ENCODE peak calls at places on chromosomes 2 and 18, in four cellular contexts. One of them, this sample, is unnamed.
A peak's percentile ranks its signal among the peaks of the same experiment; 100 is the strongest.

GRCh38 chr2:109124982-109125594 is 3.9 kb upstream of the SH3RF3 start:
- DNase-seq in cardiac muscle cell: no peak
- DNase-seq in activated CD8-positive, alpha-beta memory T cell treated with anti-CD3 and anti-CD28 coated beads for 4 hours: no peak
- DNase-seq in neural crest cell: no peak
- DNase-seq in this sample: no peak

GRCh38 chr18:54671291-54671881 is 80.3 kb downstream of the DYNAP start:
- DNase-seq in cardiac muscle cell: peak; percentile 59
- DNase-seq in activated CD8-positive, alpha-beta memory T cell treated with anti-CD3 and anti-CD28 coated beads for 4 hours: no peak
- DNase-seq in neural crest cell: no peak
- DNase-seq in this sample: no peak

GRCh38 chr2:9558948-9559381 is 3.3 kb upstream of the ADAM17 start:
- DNase-seq in cardiac muscle cell: peak; percentile 85
- DNase-seq in activated CD8-positive, alpha-beta memory T cell treated with anti-CD3 and anti-CD28 coated beads for 4 hours: no peak
- DNase-seq in neural crest cell: no peak
- DNase-seq in this sample: no peak

GRCh38 chr2:152583512-152584188 is 133.6 kb downstream of the PRPF40A start:
- DNase-seq in cardiac muscle cell: no peak
- DNase-seq in activated CD8-positive, alpha-beta memory T cell treated with anti-CD3 and anti-CD28 coated beads for 4 hours: no peak
- DNase-seq in neural crest cell: no peak
- DNase-seq in this sample: no peak

GRCh38 chr18:11488175-11488574 is 121.2 kb upstream of the SLC35G4 start:
- DNase-seq in cardiac muscle cell: peak; percentile 58
- DNase-seq in activated CD8-positive, alpha-beta memory T cell treated with anti-CD3 and anti-CD28 coated beads for 4 hours: no peak
- DNase-seq in neural crest cell: no peak
- DNase-seq in this sample: no peak

GRCh38 chr2:191178806-191179514 is 28.2 kb upstream of the STAT4 start:
- DNase-seq in cardiac muscle cell: peak; percentile 97
- DNase-seq in activated CD8-positive, alpha-beta memory T cell treated with anti-CD3 and anti-CD28 coated beads for 4 hours: no peak
- DNase-seq in neural crest cell: no peak
- DNase-seq in this sample: no peak

GRCh38 chr2:136057023-136057801 is 60.7 kb downstream of the CXCR4 start:
- DNase-seq in cardiac muscle cell: no peak
- DNase-seq in activated CD8-positive, alpha-beta memory T cell treated with anti-CD3 and anti-CD28 coated beads for 4 hours: no peak
- DNase-seq in neural crest cell: no peak
- DNase-seq in this sample: no peak

GRCh38 chr2:210267698-210268097 is 42.5 kb upstream of the ACADL start:
- DNase-seq in cardiac muscle cell: no peak
- DNase-seq in activated CD8-positive, alpha-beta memory T cell treated with anti-CD3 and anti-CD28 coated beads for 4 hours: no peak
- DNase-seq in neural crest cell: no peak
- DNase-seq in this sample: no peak

GRCh38 chr18:45107425-45107824 is 426.7 kb downstream of the SETBP1 start:
- DNase-seq in cardiac muscle cell: peak; percentile 76
- DNase-seq in activated CD8-positive, alpha-beta memory T cell treated with anti-CD3 and anti-CD28 coated beads for 4 hours: no peak
- DNase-seq in neural crest cell: no peak
- DNase-seq in this sample: no peak

GRCh38 chr18:72830109-72830508 is 37.7 kb downstream of the NETO1 start:
- DNase-seq in cardiac muscle cell: no peak
- DNase-seq in activated CD8-positive, alpha-beta memory T cell treated with anti-CD3 and anti-CD28 coated beads for 4 hours: no peak
- DNase-seq in neural crest cell: peak; percentile 51
- DNase-seq in this sample: no peak

GRCh38 chr2:2681085-2681484 is 350.0 kb upstream of the MYT1L start:
- DNase-seq in cardiac muscle cell: no peak
- DNase-seq in activated CD8-positive, alpha-beta memory T cell treated with anti-CD3 and anti-CD28 coated beads for 4 hours: no peak
- DNase-seq in neural crest cell: no peak
- DNase-seq in this sample: no peak

GRCh38 chr18:70121842-70122241 is 83.6 kb downstream of the RTTN start:
- DNase-seq in cardiac muscle cell: no peak
- DNase-seq in activated CD8-positive, alpha-beta memory T cell treated with anti-CD3 and anti-CD28 coated beads for 4 hours: no peak
- DNase-seq in neural crest cell: no peak
- DNase-seq in this sample: no peak

GRCh38 chr2:55012648-55013484 is 37.4 kb downstream of the RTN4 start:
- DNase-seq in cardiac muscle cell: no peak
- DNase-seq in activated CD8-positive, alpha-beta memory T cell treated with anti-CD3 and anti-CD28 coated beads for 4 hours: no peak
- DNase-seq in neural crest cell: no peak
- DNase-seq in this sample: no peak

GRCh38 chr2:8679827-8680731 is 1.8 kb upstream of the ID2 start:
- DNase-seq in cardiac muscle cell: peak; percentile 29
- DNase-seq in activated CD8-positive, alpha-beta memory T cell treated with anti-CD3 and anti-CD28 coated beads for 4 hours: no peak
- DNase-seq in neural crest cell: no peak
- DNase-seq in this sample: no peak

GRCh38 chr2:6906165-6906751 is 11.0 kb upstream of the RNF144A start:
- DNase-seq in cardiac muscle cell: no peak
- DNase-seq in activated CD8-positive, alpha-beta memory T cell treated with anti-CD3 and anti-CD28 coated beads for 4 hours: no peak
- DNase-seq in neural crest cell: no peak
- DNase-seq in this sample: no peak

GRCh38 chr2:147420517-147420916 is 424.3 kb upstream of the ACVR2A start:
- DNase-seq in cardiac muscle cell: no peak
- DNase-seq in activated CD8-positive, alpha-beta memory T cell treated with anti-CD3 and anti-CD28 coated beads for 4 hours: no peak
- DNase-seq in neural crest cell: no peak
- DNase-seq in this sample: no peak

GRCh38 chr2:119208791-119209203 is 14.8 kb upstream of the STEAP3 start:
- DNase-seq in cardiac muscle cell: no peak
- DNase-seq in activated CD8-positive, alpha-beta memory T cell treated with anti-CD3 and anti-CD28 coated beads for 4 hours: no peak
- DNase-seq in neural crest cell: no peak
- DNase-seq in this sample: no peak

GRCh38 chr2:81260320-81260719 is 955.8 kb upstream of the LRRTM1 start:
- DNase-seq in cardiac muscle cell: no peak
- DNase-seq in activated CD8-positive, alpha-beta memory T cell treated with anti-CD3 and anti-CD28 coated beads for 4 hours: no peak
- DNase-seq in neural crest cell: no peak
- DNase-seq in this sample: no peak

GRCh38 chr18:14784133-14784532 is 36.2 kb downstream of the ANKRD30B start:
- DNase-seq in cardiac muscle cell: no peak
- DNase-seq in activated CD8-positive, alpha-beta memory T cell treated with anti-CD3 and anti-CD28 coated beads for 4 hours: no peak
- DNase-seq in neural crest cell: no peak
- DNase-seq in this sample: no peak

GRCh38 chr2:27889774-27890145 is 427 bp downstream of the RBKS start:
- DNase-seq in cardiac muscle cell: peak; percentile 21
- DNase-seq in activated CD8-positive, alpha-beta memory T cell treated with anti-CD3 and anti-CD28 coated beads for 4 hours: no peak
- DNase-seq in neural crest cell: no peak
- DNase-seq in this sample: no peak

GRCh38 chr18:76452357-76452756 is 42.7 kb downstream of the ZNF516 start:
- DNase-seq in cardiac muscle cell: no peak
- DNase-seq in activated CD8-positive, alpha-beta memory T cell treated with anti-CD3 and anti-CD28 coated beads for 4 hours: no peak
- DNase-seq in neural crest cell: no peak
- DNase-seq in this sample: no peak

GRCh38 chr18:2171840-2172625 is 399.3 kb downstream of the METTL4 start:
- DNase-seq in cardiac muscle cell: no peak
- DNase-seq in activated CD8-positive, alpha-beta memory T cell treated with anti-CD3 and anti-CD28 coated beads for 4 hours: no peak
- DNase-seq in neural crest cell: no peak
- DNase-seq in this sample: no peak

GRCh38 chr2:144456680-144457079 is 63.2 kb downstream of the ZEB2 start:
- DNase-seq in cardiac muscle cell: peak; percentile 88
- DNase-seq in activated CD8-positive, alpha-beta memory T cell treated with anti-CD3 and anti-CD28 coated beads for 4 hours: no peak
- DNase-seq in neural crest cell: no peak
- DNase-seq in this sample: no peak

GRCh38 chr2:132741754-132742153 is 71.7 kb upstream of the LYPD1 start:
- DNase-seq in cardiac muscle cell: no peak
- DNase-seq in activated CD8-positive, alpha-beta memory T cell treated with anti-CD3 and anti-CD28 coated beads for 4 hours: no peak
- DNase-seq in neural crest cell: no peak
- DNase-seq in this sample: no peak

GRCh38 chr2:66576381-66577330 is 141.7 kb downstream of the MEIS1 start:
- DNase-seq in cardiac muscle cell: peak; percentile 59
- DNase-seq in activated CD8-positive, alpha-beta memory T cell treated with anti-CD3 and anti-CD28 coated beads for 4 hours: no peak
- DNase-seq in neural crest cell: peak; percentile 13
- DNase-seq in this sample: no peak

GRCh38 chr2:99600929-99601680 is 111.3 kb upstream of the REV1 start:
- DNase-seq in cardiac muscle cell: no peak
- DNase-seq in activated CD8-positive, alpha-beta memory T cell treated with anti-CD3 and anti-CD28 coated beads for 4 hours: no peak
- DNase-seq in neural crest cell: no peak
- DNase-seq in this sample: no peak

GRCh38 chr2:120576509-120577474 is 158.9 kb upstream of the GLI2 start:
- DNase-seq in cardiac muscle cell: peak; percentile 69
- DNase-seq in activated CD8-positive, alpha-beta memory T cell treated with anti-CD3 and anti-CD28 coated beads for 4 hours: no peak
- DNase-seq in neural crest cell: no peak
- DNase-seq in this sample: no peak

GRCh38 chr18:29780814-29781213 is 1261.7 kb downstream of the DSC3 start:
- DNase-seq in cardiac muscle cell: no peak
- DNase-seq in activated CD8-positive, alpha-beta memory T cell treated with anti-CD3 and anti-CD28 coated beads for 4 hours: no peak
- DNase-seq in neural crest cell: no peak
- DNase-seq in this sample: no peak

GRCh38 chr2:229674830-229675530 is 39.4 kb downstream of the DNER start:
- DNase-seq in cardiac muscle cell: no peak
- DNase-seq in activated CD8-positive, alpha-beta memory T cell treated with anti-CD3 and anti-CD28 coated beads for 4 hours: no peak
- DNase-seq in neural crest cell: no peak
- DNase-seq in this sample: no peak

GRCh38 chr2:29260151-29260772 is 145.0 kb downstream of the CLIP4 start:
- DNase-seq in cardiac muscle cell: peak; percentile 57
- DNase-seq in activated CD8-positive, alpha-beta memory T cell treated with anti-CD3 and anti-CD28 coated beads for 4 hours: no peak
- DNase-seq in neural crest cell: no peak
- DNase-seq in this sample: no peak

This sample was measured in central memory CD8-positive, alpha-beta T cell.